ENCODE peak calls at places on chromosomes 5 and 9, in five cellular contexts. N is WERI-Rb-1; C is pancreas; J is adrenal gland; M is CD8-positive, alpha-beta T cell. H is an unnamed sample. For H3K9me3, the result is how much of the 10 kb centered on the place peaks cover.

GRCh38 chr5:170333161-170333909 is 35.8 kb upstream of the LCP2 start:
- DNase-seq in N (no peak), C (no peak), J (no peak), M (peak), H (peak)

GRCh38 chr5:81020478-81021167 is 60.5 kb downstream of the RASGRF2 start:
- DNase-seq in N (no peak), C (no peak), J (no peak), M (no peak), H (no peak)

GRCh38 chr9:27297050-27297449 is at the start of gene EQTN:
- DNase-seq in N (no peak), C (no peak), J (no peak), M (no peak), H (no peak)

GRCh38 chr5:80931423-80931822 is 28.7 kb upstream of the RASGRF2 start:
- DNase-seq in N (no peak), C (no peak), J (no peak), M (no peak), H (no peak)

GRCh38 chr9:1759009-1759408 is 256.1 kb upstream of the SMARCA2 start:
- DNase-seq in N (no peak), C (no peak), J (no peak), M (no peak), H (no peak)

GRCh38 chr5:121805931-121806330 is 45.8 kb upstream of the FTMT start:
- DNase-seq in N (no peak), C (no peak), J (no peak), M (no peak), H (no peak)

GRCh38 chr5:175037820-175038219 is 313.4 kb downstream of the MSX2 start:
- DNase-seq in N (no peak), C (no peak), J (no peak), M (no peak), H (no peak)

GRCh38 chr5:160054831-160055230 is 45.9 kb downstream of the TTC1 start:
- DNase-seq in N (no peak), C (no peak), J (no peak), M (no peak), H (no peak)

GRCh38 chr5:51518607-51519006 is 135.4 kb downstream of the ISL1 start:
- DNase-seq in N (no peak), C (no peak), J (no peak), M (no peak), H (no peak)

DNA sequence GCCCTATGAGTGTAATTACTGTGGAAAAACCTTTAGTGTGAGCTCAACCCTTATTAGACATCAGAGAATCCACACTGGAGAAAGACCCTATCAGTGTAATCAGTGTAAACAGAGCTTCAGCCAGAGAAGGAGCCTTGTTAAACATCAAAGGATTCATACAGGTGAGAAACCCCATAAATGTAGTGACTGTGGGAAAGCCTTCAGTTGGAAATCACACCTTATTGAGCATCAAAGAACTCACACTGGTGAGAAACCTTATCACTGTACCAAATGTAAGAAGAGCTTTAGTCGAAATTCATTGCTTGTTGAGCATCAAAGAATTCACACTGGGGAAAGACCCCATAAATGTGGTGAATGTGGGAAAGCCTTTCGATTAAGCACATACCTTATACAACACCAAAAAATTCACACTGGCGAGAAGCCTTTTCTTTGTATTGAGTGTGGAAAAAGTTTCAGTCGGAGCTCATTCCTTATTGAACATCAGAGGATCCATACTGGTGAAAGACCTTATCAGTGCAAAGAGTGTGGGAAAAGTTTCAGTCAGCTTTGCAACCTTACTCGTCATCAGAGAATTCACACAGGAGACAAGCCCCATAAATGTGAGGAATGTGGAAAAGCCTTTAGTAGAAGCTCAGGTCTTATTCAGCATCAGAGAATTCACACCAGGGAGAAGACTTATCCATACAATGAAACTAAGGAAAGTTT is 9.9 kb downstream of the ZNF189 start:
- DNase-seq in N (no peak), C (no peak), J (no peak), M (no peak), H (no peak)
- H3K9me3 ChIP-seq in N (under half), C (under half), J (under half), M (half or more), H (under half)

DNA sequence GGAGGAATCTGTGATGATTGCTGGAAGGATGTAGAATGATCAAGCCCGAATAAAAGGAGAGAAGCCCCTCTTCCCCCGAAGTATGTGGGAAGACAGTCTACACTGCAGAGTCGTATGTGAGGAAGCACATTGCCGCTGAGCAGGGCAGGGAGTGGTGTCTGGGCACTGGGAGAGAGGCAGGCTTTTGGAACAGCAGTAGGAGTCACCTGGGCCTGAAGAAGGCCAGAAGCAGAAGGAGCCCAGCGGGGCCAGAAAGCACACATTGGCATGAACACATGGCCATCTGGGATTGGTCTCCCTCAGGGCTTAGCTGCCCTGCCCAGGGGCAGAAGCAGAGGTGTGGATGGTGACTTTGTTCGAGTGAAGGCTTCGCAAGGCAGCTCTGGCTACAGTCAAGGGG is 162.8 kb downstream of the ERCC6L2 start:
- DNase-seq in N (no peak), C (no peak), J (no peak), M (no peak), H (no peak)
- H3K9me3 ChIP-seq in N (under half), C (under half), J (under half), M (under half), H (under half)

GRCh38 chr9:112327718-112328450 is 5.5 kb downstream of the PTBP3 start:
- DNase-seq in N (no peak), C (no peak), J (no peak), M (no peak), H (no peak)

GRCh38 chr9:112326194-112326593 is 7.2 kb downstream of the PTBP3 start:
- DNase-seq in N (no peak), C (no peak), J (no peak), M (no peak), H (no peak)

GRCh38 chr9:112325127-112325526 is 8.3 kb downstream of the PTBP3 start:
- DNase-seq in N (no peak), C (no peak), J (no peak), M (no peak), H (no peak)

GRCh38 chr9:112323378-112323854 is 10.0 kb downstream of the PTBP3 start:
- DNase-seq in N (no peak), C (no peak), J (no peak), M (no peak), H (no peak)

DNA sequence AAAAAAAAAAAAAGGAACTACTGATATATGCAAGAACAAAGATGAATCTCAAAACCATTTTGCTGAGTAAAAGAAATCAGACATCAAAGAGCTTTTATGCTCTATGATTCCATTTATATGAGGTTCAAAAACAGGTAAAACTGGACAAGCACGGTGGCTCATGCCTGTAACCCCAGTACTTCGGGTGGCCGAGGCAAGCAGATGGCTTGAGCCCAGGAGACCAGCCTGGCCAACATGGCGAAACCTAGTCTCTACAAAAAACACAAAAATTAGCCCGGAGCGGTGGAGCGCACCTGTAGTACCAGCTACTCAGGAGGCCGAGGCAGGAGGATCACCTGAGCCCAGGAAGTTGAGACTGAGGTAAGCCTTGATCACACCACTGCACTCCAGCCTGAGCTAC is 7.8 kb downstream of the PTBP3 start:
- DNase-seq in N (no peak), C (no peak), J (no peak), M (no peak), H (no peak)
- H3K9me3 ChIP-seq in N (under half), C (under half), J (under half), M (under half), H (under half)

DNA sequence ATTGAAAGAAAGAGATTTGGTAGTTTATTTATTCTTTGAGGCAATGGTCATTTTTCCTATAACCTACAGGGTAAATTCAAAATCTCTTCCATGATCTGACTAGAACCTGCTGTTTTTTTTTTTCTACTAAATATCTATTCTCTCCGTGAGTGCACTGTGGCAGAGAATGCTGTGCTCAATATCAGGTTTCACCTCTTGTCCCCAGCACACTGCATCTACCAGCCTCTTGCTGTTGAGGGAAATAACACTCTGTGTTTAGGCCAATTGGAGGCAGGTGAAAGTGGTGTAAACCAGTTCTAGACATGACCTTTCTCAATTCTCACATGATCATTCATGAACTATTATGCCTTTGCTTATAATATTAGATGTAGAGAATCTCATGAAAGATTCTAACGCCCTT is 2365.9 kb downstream of the MAT2B start:
- DNase-seq in N (no peak), C (no peak), J (no peak), M (no peak), H (no peak)
- H3K9me3 ChIP-seq in N (under half), C (under half), J (under half), M (under half), H (under half)

GRCh38 chr5:166379515-166379914 is 1911.9 kb upstream of the WWC1 start:
- DNase-seq in N (no peak), C (no peak), J (no peak), M (no peak), H (no peak)
- H3K9me3 ChIP-seq in N (under half), C (under half), J (under half), M (under half), H (under half)

GRCh38 chr5:141250576-141250975 is 5.4 kb downstream of the PCDHB15 start:
- DNase-seq in N (no peak), C (no peak), J (no peak), M (no peak), H (no peak)

GRCh38 chr5:141241496-141241895 is 3.7 kb upstream of the PCDHB15 start:
- DNase-seq in N (no peak), C (no peak), J (no peak), M (no peak), H (no peak)

DNA sequence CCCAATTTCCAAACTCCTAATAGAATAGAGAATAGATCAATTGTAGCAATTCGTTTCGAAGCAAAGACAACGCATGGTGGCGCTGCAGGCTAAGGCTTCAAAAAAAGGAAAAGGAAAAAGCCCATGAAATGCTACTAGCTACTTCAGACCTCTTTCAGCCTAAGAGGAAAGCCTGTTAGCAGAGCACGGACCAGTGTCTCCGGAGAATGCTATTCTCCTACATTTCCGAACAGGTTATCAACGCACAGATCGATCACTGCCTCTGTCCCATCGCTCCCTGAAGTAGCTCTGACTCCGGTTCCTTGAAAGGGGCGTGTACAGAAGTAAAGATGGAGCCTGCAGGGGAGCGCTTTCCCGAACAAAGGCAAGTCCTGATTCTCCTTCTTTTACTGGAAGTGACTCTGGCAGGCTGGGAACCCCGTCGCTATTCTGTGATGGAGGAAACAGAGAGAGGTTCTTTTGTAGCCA is at the start of gene PCDHB15:
- DNase-seq in N (no peak), C (peak), J (no peak), M (no peak), H (peak)
- H3K9me3 ChIP-seq in N (under half), C (under half), J (under half), M (under half), H (under half)

GRCh38 chr9:119148855-119149254 is 220.4 kb downstream of the BRINP1 start:
- DNase-seq in N (no peak), C (no peak), J (no peak), M (no peak), H (no peak)
- H3K9me3 ChIP-seq in N (under half), C (under half), J (under half), M (under half), H (under half)

GRCh38 chr5:141320225-141321169 is at the start of gene TAF7:
- DNase-seq in N (peak), C (peak), J (peak), M (peak), H (peak)

GRCh38 chr5:141313711-141314110 is 6.9 kb downstream of the TAF7 start:
- DNase-seq in N (no peak), C (no peak), J (no peak), M (no peak), H (no peak)

GRCh38 chr5:141319699-141320098 is 885 bp downstream of the TAF7 start:
- DNase-seq in N (no peak), C (no peak), J (no peak), M (no peak), H (no peak)

GRCh38 chr5:141322261-141322660 is 1.7 kb upstream of the TAF7 start:
- DNase-seq in N (no peak), C (no peak), J (no peak), M (no peak), H (no peak)

GRCh38 chr5:141319202-141319601 is 1.4 kb downstream of the TAF7 start:
- DNase-seq in N (no peak), C (no peak), J (no peak), M (no peak), H (no peak)
- H3K9me3 ChIP-seq in N (under half), C (under half), J (under half), M (half or more), H (under half)

GRCh38 chr5:4442221-4442620 is 697.9 kb upstream of the ADAMTS16 start:
- DNase-seq in N (no peak), C (no peak), J (no peak), M (no peak), H (no peak)

GRCh38 chr5:4440536-4440935 is 699.6 kb upstream of the ADAMTS16 start:
- DNase-seq in N (no peak), C (no peak), J (no peak), M (no peak), H (no peak)
- H3K9me3 ChIP-seq in N (under half), C (under half), J (under half), M (under half), H (under half)

GRCh38 chr9:88411471-88411870 is 23.2 kb downstream of the SPIN1 start:
- DNase-seq in N (no peak), C (no peak), J (no peak), M (no peak), H (no peak)
- H3K9me3 ChIP-seq in N (under half), C (under half), J (under half), M (under half), H (under half)

H was measured in CD4-positive, alpha-beta memory T cell.